ENCODE peak calls at places on chromosomes 4 and X, in six cellular contexts. K is fibroblast of lung; O is breast epithelium; T is uterus; V is tibial nerve; L is CD4-positive, alpha-beta T cell. F is an unnamed sample.

GRCh38 chr4:32768664-32769389 is 2048.7 kb downstream of the PCDH7 start:
- DNase-seq in K (no peak), O (no peak), T (no peak), V (no peak), L (no peak), F (no peak)

GRCh38 chr4:101337688-101338087 is 9.6 kb downstream of the PPP3CA start:
- DNase-seq in K (peak), O (no peak), T (no peak), V (no peak), L (no peak), F (no peak)

GRCh38 chr4:121656269-121656641 is 40.5 kb downstream of the ANXA5 start:
- DNase-seq in K (peak), O (peak), T (peak), V (peak), L (no peak), F (peak)

GRCh38 chr4:90580271-90580825 is 453.2 kb downstream of the CCSER1 start:
- DNase-seq in K (no peak), O (no peak), T (no peak), V (no peak), L (no peak), F (no peak)

GRCh38 chrX:18927558-18927957 is 56.4 kb downstream of the PHKA2 start:
- DNase-seq in K (no peak), O (no peak), T (no peak), V (no peak), L (no peak), F (no peak)

GRCh38 chr4:22458112-22458511 is 57.8 kb downstream of the ADGRA3 start:
- DNase-seq in K (no peak), O (no peak), T (no peak), V (no peak), L (no peak), F (peak)

GRCh38 chr4:78781086-78781630 is 5.0 kb downstream of the BMP2K start:
- DNase-seq in K (no peak), O (no peak), T (no peak), V (no peak), L (no peak), F (no peak)

GRCh38 chr4:69092190-69092589 is 4.1 kb upstream of the UGT2B7 start:
- DNase-seq in K (peak), O (no peak), T (no peak), V (no peak), L (no peak), F (no peak)

GRCh38 chr4:37383579-37384229 is 139.2 kb downstream of the NWD2 start:
- DNase-seq in K (peak), O (no peak), T (no peak), V (peak), L (no peak), F (peak)

GRCh38 chrX:15567886-15568616 is 32.7 kb downstream of the ACE2 start:
- DNase-seq in K (peak), O (no peak), T (no peak), V (no peak), L (no peak), F (no peak)

GRCh38 chrX:132059973-132060540 is 37.0 kb downstream of the STK26 start:
- DNase-seq in K (no peak), O (no peak), T (no peak), V (no peak), L (no peak), F (no peak)

GRCh38 chr4:88054909-88055308 is 47.5 kb downstream of the PKD2 start:
- DNase-seq in K (peak), O (no peak), T (no peak), V (peak), L (no peak), F (peak)

GRCh38 chr4:81081156-81081555 is 50.6 kb downstream of the BMP3 start:
- DNase-seq in K (no peak), O (no peak), T (no peak), V (no peak), L (no peak), F (no peak)

GRCh38 chr4:1871471-1872021 is 353 bp downstream of the NSD2 start:
- DNase-seq in K (no peak), O (no peak), T (peak), V (no peak), L (no peak), F (peak)

GRCh38 chrX:33134164-33134563 is 77.2 kb downstream of the DMD start:
- DNase-seq in K (no peak), O (no peak), T (no peak), V (no peak), L (no peak), F (no peak)

GRCh38 chr4:165299399-165300060 is 27.9 kb upstream of the MSMO1 start:
- DNase-seq in K (no peak), O (no peak), T (no peak), V (no peak), L (no peak), F (no peak)

GRCh38 chr4:159966741-159967140 is 863.9 kb downstream of the RAPGEF2 start:
- DNase-seq in K (no peak), O (no peak), T (no peak), V (no peak), L (no peak), F (no peak)

GRCh38 chr4:124903995-124904722 is 191.6 kb upstream of the ANKRD50 start:
- DNase-seq in K (peak), O (no peak), T (no peak), V (peak), L (no peak), F (no peak)

GRCh38 chr4:185304944-185305690 is 90.6 kb downstream of the LRP2BP start:
- DNase-seq in K (peak), O (no peak), T (no peak), V (no peak), L (no peak), F (peak)

GRCh38 chr4:180058731-180059215 is 2184.4 kb upstream of the TENM3 start:
- DNase-seq in K (peak), O (no peak), T (no peak), V (no peak), L (no peak), F (peak)

GRCh38 chr4:78661923-78662521 is 110.5 kb downstream of the ANXA3 start:
- DNase-seq in K (peak), O (no peak), T (no peak), V (no peak), L (no peak), F (no peak)

GRCh38 chr4:120633810-120634209 is 288.7 kb downstream of the PRDM5 start:
- DNase-seq in K (peak), O (no peak), T (no peak), V (no peak), L (no peak), F (no peak)

GRCh38 chr4:40185830-40186664 is 10.8 kb upstream of the RHOH start:
- DNase-seq in K (no peak), O (no peak), T (no peak), V (no peak), L (no peak), F (no peak)

GRCh38 chr4:42655921-42656735 is 777 bp downstream of the ATP8A1 start:
- DNase-seq in K (no peak), O (peak), T (peak), V (peak), L (peak), F (peak)

GRCh38 chrX:132292753-132293152 is 73.5 kb upstream of the RAP2C start:
- DNase-seq in K (peak), O (no peak), T (peak), V (peak), L (peak), F (peak)

GRCh38 chr4:42710329-42710728 is 53.4 kb upstream of the ATP8A1 start:
- DNase-seq in K (no peak), O (no peak), T (no peak), V (no peak), L (no peak), F (no peak)

GRCh38 chr4:168589154-168589553 is 92.3 kb downstream of the PALLD start:
- DNase-seq in K (peak), O (peak), T (no peak), V (no peak), L (no peak), F (no peak)

GRCh38 chrX:1026263-1027015 is 186.0 kb downstream of the CRLF2 start:
- DNase-seq in K (no peak), O (no peak), T (no peak), V (no peak), L (no peak), F (no peak)

GRCh38 chrX:114626323-114626722 is 42.4 kb downstream of the HTR2C start:
- DNase-seq in K (peak), O (no peak), T (no peak), V (peak), L (no peak), F (no peak)

GRCh38 chrX:46791927-46792825 is 33.3 kb upstream of the SLC9A7 start:
- DNase-seq in K (peak), O (peak), T (no peak), V (peak), L (no peak), F (no peak)

GRCh38 chr4:20428410-20429160 is 176.9 kb downstream of the SLIT2 start:
- DNase-seq in K (peak), O (no peak), T (no peak), V (no peak), L (no peak), F (peak)

GRCh38 chrX:133254666-133255065 is 36.5 kb upstream of the TFDP3 start:
- DNase-seq in K (no peak), O (no peak), T (no peak), V (no peak), L (no peak), F (no peak)

GRCh38 chrX:11287505-11287904 is 5.7 kb upstream of the AMELX start:
- DNase-seq in K (peak), O (no peak), T (no peak), V (no peak), L (no peak), F (no peak)

GRCh38 chr4:164748375-164748774 is 5.6 kb upstream of the SMIM31 start:
- DNase-seq in K (peak), O (no peak), T (no peak), V (no peak), L (no peak), F (no peak)

GRCh38 chr4:72522440-72522839 is 46.6 kb downstream of the ADAMTS3 start:
- DNase-seq in K (no peak), O (no peak), T (no peak), V (no peak), L (no peak), F (no peak)

GRCh38 chrX:97672138-97672537 is 788.4 kb downstream of the RPA4 start:
- DNase-seq in K (no peak), O (no peak), T (no peak), V (no peak), L (no peak), F (no peak)

GRCh38 chr4:13386405-13387107 is 97.6 kb downstream of the RAB28 start:
- DNase-seq in K (no peak), O (no peak), T (no peak), V (no peak), L (no peak), F (no peak)

DNA sequence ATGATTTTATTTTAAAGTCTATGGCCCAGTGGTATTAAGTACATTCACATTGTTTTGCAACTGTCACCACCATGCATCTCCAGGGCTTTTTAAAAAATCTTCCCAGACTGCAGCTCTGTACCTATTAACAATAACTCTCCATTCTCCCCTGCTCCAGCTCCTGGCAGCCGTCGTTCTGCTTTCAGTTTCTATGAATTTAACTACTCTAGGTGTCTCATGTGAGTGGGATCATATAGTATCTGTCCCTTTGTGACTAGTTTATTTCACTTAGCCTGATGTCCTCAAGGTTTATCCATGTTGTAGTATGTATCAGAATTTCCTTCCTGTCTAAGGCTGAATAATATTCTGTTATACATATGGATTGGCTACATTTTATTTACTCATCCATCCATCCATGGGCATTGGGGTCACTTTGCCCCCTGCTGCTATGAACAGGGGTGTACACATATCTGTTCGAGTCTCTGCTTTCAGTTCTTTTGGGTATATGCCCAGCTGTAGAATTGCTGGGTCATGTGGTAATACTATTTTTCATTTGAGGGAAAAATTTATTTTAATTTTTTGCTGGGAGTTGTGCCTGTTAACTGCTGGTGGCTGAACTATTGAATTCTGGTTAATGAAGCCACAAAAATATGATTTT is 131.3 kb downstream of the ARHGAP10 start:
- DNase-seq in K (peak), O (no peak), T (no peak), V (no peak), L (no peak), F (no peak)
- TF ChIP-seq CTCF in K (no peak), O (no peak), T (no peak), V (no peak), L (no peak), F (peak)

DNA sequence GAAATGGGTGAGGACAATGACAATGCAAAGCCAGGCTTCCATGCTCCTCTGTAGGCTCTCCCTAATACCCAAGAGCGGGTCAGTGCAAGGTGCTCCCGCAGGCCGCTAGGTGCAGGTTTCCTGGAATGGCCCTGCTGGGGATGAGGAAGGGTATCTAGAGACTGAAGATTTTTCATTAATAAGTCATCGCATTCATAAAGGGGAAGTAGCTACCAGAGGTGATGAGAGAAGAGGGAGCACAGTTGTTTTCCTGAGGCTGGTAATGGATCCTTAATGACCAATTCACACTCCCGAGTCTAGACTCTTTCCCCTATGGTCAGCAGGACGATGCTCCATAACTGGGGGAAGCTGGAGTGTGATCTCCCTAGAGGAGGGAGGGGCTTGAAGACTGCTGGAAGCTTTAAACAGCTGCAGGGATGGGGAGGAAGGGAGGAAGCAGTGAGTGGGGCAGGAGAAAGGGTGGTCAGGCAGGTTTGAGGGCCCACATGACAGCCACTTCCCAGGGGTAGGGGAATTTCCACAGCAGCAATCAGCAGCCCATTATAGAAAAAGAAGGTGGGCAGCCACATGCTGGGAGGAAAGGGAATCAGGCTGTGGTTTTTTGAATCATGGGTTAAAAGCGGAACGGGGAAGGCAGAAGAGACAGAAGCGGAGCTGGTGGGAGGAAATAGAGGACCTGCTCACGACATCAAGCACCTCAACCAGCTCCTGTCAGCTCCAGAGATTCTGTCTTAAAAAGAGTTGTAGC is 10.2 kb upstream of the ATP6AP2 start:
- DNase-seq in K (no peak), O (no peak), T (no peak), V (no peak), L (no peak), F (no peak)
- H3K27ac ChIP-seq in K (no peak), O (no peak), T (no peak), V (no peak), L (no peak), F (no peak)

GRCh38 chrX:130228871-130229270 is 39.8 kb downstream of the ZNF280C start:
- DNase-seq in K (no peak), O (no peak), T (no peak), V (no peak), L (no peak), F (no peak)

DNA sequence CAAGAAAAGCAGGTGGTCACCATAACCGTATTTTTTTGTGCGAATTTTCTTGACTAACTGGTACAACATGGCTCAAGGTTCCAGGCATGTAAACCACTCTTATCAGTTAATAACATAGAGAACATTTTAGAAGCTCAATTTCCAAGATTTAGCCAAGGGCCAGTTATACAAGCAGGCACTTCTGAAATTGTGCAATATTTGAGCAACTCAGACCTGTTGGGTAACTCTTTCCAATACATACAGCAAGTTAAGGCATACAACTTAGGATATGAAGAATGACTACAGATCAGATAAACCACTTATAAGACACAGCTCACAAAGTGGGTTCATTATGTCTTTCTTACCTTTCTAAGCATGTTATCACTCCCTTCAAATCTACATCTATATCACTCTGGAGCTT is 43.9 kb downstream of the ZNF280C start:
- DNase-seq in K (peak), O (no peak), T (no peak), V (no peak), L (no peak), F (no peak)
- TF ChIP-seq CTCF in K (no peak), O (no peak), T (no peak), V (no peak), L (no peak), F (no peak)

GRCh38 chr4:73844352-73844751 is 7.9 kb downstream of the CXCL6 start:
- DNase-seq in K (peak), O (no peak), T (no peak), V (no peak), L (no peak), F (no peak)
- H3K27ac ChIP-seq in K (no peak), O (no peak), T (no peak), V (no peak), L (no peak), F (no peak)

DNA sequence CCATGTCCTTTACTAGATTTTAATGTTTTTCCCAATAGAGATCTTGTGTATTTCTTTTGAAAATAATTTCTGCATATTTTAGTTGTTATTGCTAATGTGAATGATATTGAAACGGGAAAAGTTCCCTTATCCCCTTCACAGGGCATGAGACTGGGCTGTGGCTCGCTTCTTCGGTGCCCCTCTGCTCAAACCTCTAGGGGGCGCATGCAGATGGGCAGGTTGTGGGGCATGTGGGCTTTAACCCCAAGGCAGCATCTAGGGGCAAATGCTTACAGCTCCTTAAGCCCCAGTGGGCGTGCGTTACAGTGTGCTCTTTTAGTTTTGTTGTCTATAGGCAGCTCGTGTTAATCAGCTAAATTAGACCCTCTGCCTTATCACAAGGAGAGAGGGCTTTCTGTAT is 194.7 kb downstream of the OPHN1 start:
- DNase-seq in K (no peak), O (no peak), T (no peak), V (no peak), L (no peak), F (peak)
- TF ChIP-seq CTCF in K (peak), O (no peak), T (no peak), V (no peak), L (no peak), F (peak)

GRCh38 chrX:71166461-71166860 is 21.8 kb downstream of the NLGN3 start:
- DNase-seq in K (no peak), O (no peak), T (no peak), V (no peak), L (no peak), F (no peak)
- H3K27ac ChIP-seq in K (no peak), O (no peak), T (no peak), V (no peak), L (no peak), F (no peak)

F was measured in WERI-Rb-1.